ENCODE peak calls at places on chromosomes 6 and 20, in four cellular contexts. One of them, this sample, is unnamed.
A peak's percentile ranks its signal among the peaks of the same experiment; 100 is the strongest.

GRCh38 chr20:16158090-16158975 is 414.9 kb downstream of the KIF16B start:
- DNase-seq in stomach: no peak
- DNase-seq in A549: no peak
- DNase-seq in lower leg skin: no peak
- DNase-seq in this sample: no peak

GRCh38 chr6:4503700-4504099 is 272.5 kb upstream of the CDYL start:
- DNase-seq in stomach: no peak
- DNase-seq in A549: no peak
- DNase-seq in lower leg skin: no peak
- DNase-seq in this sample: no peak

GRCh38 chr20:51046021-51046985 is 23.4 kb upstream of the KCNG1 start:
- DNase-seq in stomach: peak; percentile 8
- DNase-seq in A549: no peak
- DNase-seq in lower leg skin: no peak
- DNase-seq in this sample: no peak

GRCh38 chr20:44324343-44324742 is 12.5 kb upstream of the R3HDML start:
- DNase-seq in stomach: no peak
- DNase-seq in A549: no peak
- DNase-seq in lower leg skin: no peak
- DNase-seq in this sample: peak; percentile 19

GRCh38 chr6:154732824-154733609 is at the start of gene SCAF8:
- DNase-seq in stomach: peak; percentile 87
- DNase-seq in A549: peak; percentile 44
- DNase-seq in lower leg skin: peak; percentile 57
- DNase-seq in this sample: peak; percentile 81

GRCh38 chr6:36241728-36242127 is 28.1 kb upstream of the PNPLA1 start:
- DNase-seq in stomach: no peak
- DNase-seq in A549: no peak
- DNase-seq in lower leg skin: no peak
- DNase-seq in this sample: no peak

GRCh38 chr20:20465259-20465658 is 97.4 kb downstream of the INSM1 start:
- DNase-seq in stomach: no peak
- DNase-seq in A549: no peak
- DNase-seq in lower leg skin: no peak
- DNase-seq in this sample: no peak

GRCh38 chr6:57089265-57089664 is 723 bp upstream of the ZNF451 start:
- DNase-seq in stomach: no peak
- DNase-seq in A549: no peak
- DNase-seq in lower leg skin: no peak
- DNase-seq in this sample: no peak

GRCh38 chr20:44651507-44652373 is at the start of gene ADA:
- DNase-seq in stomach: peak; percentile 71
- DNase-seq in A549: peak; percentile 54
- DNase-seq in lower leg skin: no peak
- DNase-seq in this sample: peak; percentile 59

GRCh38 chr20:13784271-13784892 is 337 bp downstream of the ESF1 start:
- DNase-seq in stomach: no peak
- DNase-seq in A549: peak; percentile 15
- DNase-seq in lower leg skin: peak; percentile 17
- DNase-seq in this sample: no peak

GRCh38 chr6:54515013-54515412 is 206.8 kb downstream of the TINAG start:
- DNase-seq in stomach: no peak
- DNase-seq in A549: no peak
- DNase-seq in lower leg skin: no peak
- DNase-seq in this sample: peak; percentile 68

GRCh38 chr6:149213829-149214228 is 103.7 kb upstream of the TAB2 start:
- DNase-seq in stomach: no peak
- DNase-seq in A549: no peak
- DNase-seq in lower leg skin: no peak
- DNase-seq in this sample: peak; percentile 21

GRCh38 chr20:63590218-63591146 is 16.4 kb upstream of the HELZ2 start:
- DNase-seq in stomach: no peak
- DNase-seq in A549: no peak
- DNase-seq in lower leg skin: no peak
- DNase-seq in this sample: no peak

GRCh38 chr20:21102252-21102609 is 3.9 kb downstream of the LINC00237 start:
- DNase-seq in stomach: no peak
- DNase-seq in A549: no peak
- DNase-seq in lower leg skin: peak; percentile 27
- DNase-seq in this sample: no peak

GRCh38 chr20:34558320-34559202 is at the start of gene MAP1LC3A:
- DNase-seq in stomach: peak; percentile 97
- DNase-seq in A549: peak; percentile 91
- DNase-seq in lower leg skin: peak; percentile 93
- DNase-seq in this sample: peak; percentile 95

GRCh38 chr20:11783102-11783861 is 134.4 kb upstream of the BTBD3 start:
- DNase-seq in stomach: no peak
- DNase-seq in A549: no peak
- DNase-seq in lower leg skin: no peak
- DNase-seq in this sample: no peak

GRCh38 chr6:148563066-148563465 is 183.8 kb upstream of the UST start:
- DNase-seq in stomach: no peak
- DNase-seq in A549: no peak
- DNase-seq in lower leg skin: no peak
- DNase-seq in this sample: no peak

GRCh38 chr20:13817342-13817741 is 32.5 kb downstream of the NDUFAF5 start:
- DNase-seq in stomach: no peak
- DNase-seq in A549: no peak
- DNase-seq in lower leg skin: no peak
- DNase-seq in this sample: peak; percentile 40

GRCh38 chr6:40477246-40478126 is 109.7 kb downstream of the LRFN2 start:
- DNase-seq in stomach: no peak
- DNase-seq in A549: no peak
- DNase-seq in lower leg skin: no peak
- DNase-seq in this sample: no peak

GRCh38 chr6:140079328-140079727 is 704.9 kb upstream of the CITED2 start:
- DNase-seq in stomach: peak; percentile 26
- DNase-seq in A549: no peak
- DNase-seq in lower leg skin: no peak
- DNase-seq in this sample: no peak

GRCh38 chr6:144411506-144412165 is 126.5 kb downstream of the UTRN start:
- DNase-seq in stomach: no peak
- DNase-seq in A549: no peak
- DNase-seq in lower leg skin: no peak
- DNase-seq in this sample: peak; percentile 24

GRCh38 chr6:5464096-5464885 is 203.0 kb downstream of the FARS2 start:
- DNase-seq in stomach: no peak
- DNase-seq in A549: no peak
- DNase-seq in lower leg skin: no peak
- DNase-seq in this sample: no peak

GRCh38 chr6:169640347-169640972 is 61.4 kb downstream of the WDR27 start:
- DNase-seq in stomach: no peak
- DNase-seq in A549: no peak
- DNase-seq in lower leg skin: no peak
- DNase-seq in this sample: no peak

GRCh38 chr20:62265365-62265764 is 27.0 kb downstream of the OSBPL2 start:
- DNase-seq in stomach: no peak
- DNase-seq in A549: no peak
- DNase-seq in lower leg skin: no peak
- DNase-seq in this sample: no peak

GRCh38 chr20:62267543-62267942 is 29.2 kb downstream of the OSBPL2 start:
- DNase-seq in stomach: no peak
- DNase-seq in A549: no peak
- DNase-seq in lower leg skin: no peak
- DNase-seq in this sample: peak; percentile 61

GRCh38 chr20:62266851-62267250 is 28.5 kb downstream of the OSBPL2 start:
- DNase-seq in stomach: no peak
- DNase-seq in A549: no peak
- DNase-seq in lower leg skin: no peak
- DNase-seq in this sample: no peak

GRCh38 chr20:62268228-62268900 is 30.0 kb downstream of the OSBPL2 start:
- DNase-seq in stomach: no peak
- DNase-seq in A549: no peak
- DNase-seq in lower leg skin: no peak
- DNase-seq in this sample: no peak

GRCh38 chr20:62266340-62266739 is 28.0 kb downstream of the OSBPL2 start:
- DNase-seq in stomach: no peak
- DNase-seq in A549: no peak
- DNase-seq in lower leg skin: no peak
- DNase-seq in this sample: peak; percentile 30
- TF ChIP-seq CTCF in stomach: no peak
- TF ChIP-seq CTCF in A549: no peak
- TF ChIP-seq CTCF in lower leg skin: no peak
- TF ChIP-seq CTCF in this sample: no peak

GRCh38 chr6:127462391-127462790 is 3.2 kb upstream of the KIAA0408 start:
- DNase-seq in stomach: no peak
- DNase-seq in A549: peak; percentile 3
- DNase-seq in lower leg skin: no peak
- DNase-seq in this sample: no peak

GRCh38 chr6:127464161-127464880 is 5.1 kb upstream of the KIAA0408 start:
- DNase-seq in stomach: no peak
- DNase-seq in A549: no peak
- DNase-seq in lower leg skin: peak; percentile 38
- DNase-seq in this sample: no peak

GRCh38 chr6:127466416-127466815 is 7.2 kb upstream of the KIAA0408 start:
- DNase-seq in stomach: no peak
- DNase-seq in A549: no peak
- DNase-seq in lower leg skin: no peak
- DNase-seq in this sample: no peak

GRCh38 chr6:127463056-127463455 is 3.9 kb upstream of the KIAA0408 start:
- DNase-seq in stomach: peak; percentile 37
- DNase-seq in A549: no peak
- DNase-seq in lower leg skin: no peak
- DNase-seq in this sample: no peak

GRCh38 chr6:127464881-127465459 is 5.8 kb upstream of the KIAA0408 start:
- DNase-seq in stomach: peak; percentile 70
- DNase-seq in A549: peak; percentile 55
- DNase-seq in lower leg skin: peak; percentile 58
- DNase-seq in this sample: peak; percentile 71
- H3K4me3 ChIP-seq in stomach: no peak overlapping the region
- H3K4me3 ChIP-seq in A549: no peak overlapping the region
- H3K4me3 ChIP-seq in lower leg skin: no peak overlapping the region
- H3K4me3 ChIP-seq in this sample: no peak overlapping the region

GRCh38 chr6:31055401-31055800 is 45.1 kb downstream of the MUC22 start:
- DNase-seq in stomach: no peak
- DNase-seq in A549: no peak
- DNase-seq in lower leg skin: no peak
- DNase-seq in this sample: peak; percentile 88

GRCh38 chr6:31053873-31054272 is 43.6 kb downstream of the MUC22 start:
- DNase-seq in stomach: no peak
- DNase-seq in A549: no peak
- DNase-seq in lower leg skin: no peak
- DNase-seq in this sample: no peak

GRCh38 chr6:31057426-31058003 is 47.2 kb downstream of the MUC22 start:
- DNase-seq in stomach: no peak
- DNase-seq in A549: no peak
- DNase-seq in lower leg skin: no peak
- DNase-seq in this sample: peak; percentile 71

GRCh38 chr6:31060162-31060561 is 49.9 kb downstream of the MUC22 start:
- DNase-seq in stomach: no peak
- DNase-seq in A549: no peak
- DNase-seq in lower leg skin: no peak
- DNase-seq in this sample: no peak

GRCh38 chr6:31058128-31058894 is 48.0 kb downstream of the MUC22 start:
- DNase-seq in stomach: no peak
- DNase-seq in A549: peak; percentile 74
- DNase-seq in lower leg skin: no peak
- DNase-seq in this sample: peak; percentile 96
- TF ChIP-seq CTCF in stomach: peak; percentile 66
- TF ChIP-seq CTCF in A549: peak; percentile 37
- TF ChIP-seq CTCF in lower leg skin: no peak
- TF ChIP-seq CTCF in this sample: peak; percentile 51

GRCh38 chr6:16420332-16420714 is 181.9 kb downstream of the GMPR start:
- DNase-seq in stomach: no peak
- DNase-seq in A549: no peak
- DNase-seq in lower leg skin: no peak
- DNase-seq in this sample: no peak
- H3K4me3 ChIP-seq in stomach: no peak overlapping the region
- H3K4me3 ChIP-seq in A549: no peak overlapping the region
- H3K4me3 ChIP-seq in lower leg skin: no peak overlapping the region
- H3K4me3 ChIP-seq in this sample: no peak overlapping the region

GRCh38 chr6:34027939-34028441 is 117.9 kb downstream of the GRM4 start:
- DNase-seq in stomach: no peak
- DNase-seq in A549: no peak
- DNase-seq in lower leg skin: no peak
- DNase-seq in this sample: no peak
- TF ChIP-seq CTCF in stomach: no peak
- TF ChIP-seq CTCF in A549: no peak
- TF ChIP-seq CTCF in lower leg skin: no peak
- TF ChIP-seq CTCF in this sample: no peak

DNA sequence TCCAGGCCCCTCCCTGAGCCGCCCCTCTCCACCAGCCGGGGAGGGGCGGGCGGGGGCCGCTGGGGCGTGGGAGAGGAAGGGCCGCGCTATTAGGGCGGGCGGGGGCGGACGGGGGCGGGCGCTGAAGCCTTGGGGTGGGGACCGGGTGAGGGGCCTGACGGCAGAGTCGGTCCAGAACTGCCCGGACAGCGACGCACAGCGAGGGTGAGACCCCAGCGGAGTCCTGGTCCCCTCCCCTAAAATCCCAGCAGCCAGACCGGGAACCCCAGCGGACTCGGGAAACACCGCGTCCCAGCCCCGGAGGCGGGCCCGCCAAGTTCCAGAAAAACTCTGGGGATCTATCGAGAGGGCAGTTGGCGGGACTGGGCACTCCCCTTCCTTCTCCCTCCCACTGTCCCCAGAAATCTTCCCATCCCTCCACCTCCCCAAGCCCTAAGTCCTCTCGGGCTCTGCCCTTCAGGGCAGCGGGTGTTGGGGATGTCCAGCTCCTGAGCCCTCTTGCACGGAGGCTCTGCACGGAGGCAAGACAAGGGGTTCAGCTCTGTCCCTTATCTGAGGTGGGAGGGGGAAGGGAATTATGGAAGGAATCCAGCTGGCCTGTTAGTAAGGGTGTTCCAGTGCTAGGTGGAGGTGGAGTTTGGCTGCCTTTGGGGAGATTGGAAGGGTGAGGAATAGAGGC is at the start of gene PRICKLE4:
- DNase-seq in stomach: peak; percentile 81
- DNase-seq in A549: peak; percentile 42
- DNase-seq in lower leg skin: no peak
- DNase-seq in this sample: peak; percentile 40
- H3K4me3 ChIP-seq in stomach: peak within 1 kb of the TSS; percentile 71
- H3K4me3 ChIP-seq in A549: peak within 1 kb of the TSS; percentile 75
- H3K4me3 ChIP-seq in lower leg skin: peak within 1 kb of the TSS; percentile 42
- H3K4me3 ChIP-seq in this sample: peak within 1 kb of the TSS; percentile 66

GRCh38 chr20:37189617-37190016 is 10.3 kb upstream of the MROH8 start:
- DNase-seq in stomach: no peak
- DNase-seq in A549: no peak
- DNase-seq in lower leg skin: no peak
- DNase-seq in this sample: no peak

GRCh38 chr20:37190354-37190753 is 11.0 kb upstream of the MROH8 start:
- DNase-seq in stomach: no peak
- DNase-seq in A549: no peak
- DNase-seq in lower leg skin: no peak
- DNase-seq in this sample: no peak

GRCh38 chr20:37192137-37192854 is 12.9 kb upstream of the MROH8 start:
- DNase-seq in stomach: peak; percentile 93
- DNase-seq in A549: peak; percentile 82
- DNase-seq in lower leg skin: peak; percentile 84
- DNase-seq in this sample: peak; percentile 79

GRCh38 chr20:37185681-37186080 is 6.3 kb upstream of the MROH8 start:
- DNase-seq in stomach: no peak
- DNase-seq in A549: no peak
- DNase-seq in lower leg skin: no peak
- DNase-seq in this sample: no peak

GRCh38 chr20:37188787-37189186 is 9.4 kb upstream of the MROH8 start:
- DNase-seq in stomach: no peak
- DNase-seq in A549: no peak
- DNase-seq in lower leg skin: no peak
- DNase-seq in this sample: no peak
- TF ChIP-seq CTCF in stomach: no peak
- TF ChIP-seq CTCF in A549: no peak
- TF ChIP-seq CTCF in lower leg skin: no peak
- TF ChIP-seq CTCF in this sample: no peak

GRCh38 chr6:141402489-141402888 is 730.2 kb upstream of the GJE1 start:
- DNase-seq in stomach: no peak
- DNase-seq in A549: no peak
- DNase-seq in lower leg skin: no peak
- DNase-seq in this sample: no peak
- H3K4me3 ChIP-seq in stomach: no peak overlapping the region
- H3K4me3 ChIP-seq in A549: no peak overlapping the region
- H3K4me3 ChIP-seq in lower leg skin: no peak overlapping the region
- H3K4me3 ChIP-seq in this sample: no peak overlapping the region